ENCODE peak calls at places on chromosome 4, in eight cellular contexts. Y is lower lobe of right lung, Q is uterus, Z is fibroblast of mammary gland, C is fibroblast of pulmonary artery, R is tibial artery, A is lower leg skin, N is Caco-2. U is an unnamed sample.

GRCh38 chr4:15375707-15376106 is 52.1 kb upstream of the C1QTNF7 start:
- DNase-seq in Y (no peak), Q (no peak), Z (no peak), C (no peak), R (no peak), A (no peak), N (no peak), U (no peak)

GRCh38 chr4:150943831-150944230 is 71.3 kb downstream of the LRBA start:
- DNase-seq in Y (no peak), Q (no peak), Z (no peak), C (no peak), R (no peak), A (no peak), N (no peak), U (no peak)

GRCh38 chr4:29051381-29051965 is 1668.7 kb upstream of the PCDH7 start:
- DNase-seq in Y (no peak), Q (no peak), Z (peak; percentile 23), C (peak; percentile 51), R (no peak), A (no peak), N (no peak), U (no peak)

GRCh38 chr4:177236889-177237288 is 72.8 kb upstream of the NEIL3 start:
- DNase-seq in Y (no peak), Q (no peak), Z (no peak), C (no peak), R (no peak), A (no peak), N (no peak), U (no peak)

GRCh38 chr4:116561717-116562116 is 523.7 kb downstream of the TRAM1L1 start:
- DNase-seq in Y (no peak), Q (no peak), Z (no peak), C (no peak), R (no peak), A (no peak), N (no peak), U (no peak)

GRCh38 chr4:64230709-64231310 is 178.4 kb downstream of the TECRL start:
- DNase-seq in Y (no peak), Q (no peak), Z (peak; percentile 27), C (peak; percentile 6), R (no peak), A (no peak), N (no peak), U (peak; percentile 14)

GRCh38 chr4:145034727-145035211 is 63.2 kb downstream of the ANAPC10 start:
- DNase-seq in Y (no peak), Q (no peak), Z (peak; percentile 81), C (peak; percentile 70), R (no peak), A (no peak), N (no peak), U (peak; percentile 63)

GRCh38 chr4:36079666-36080065 is 164.6 kb downstream of the ARAP2 start:
- DNase-seq in Y (no peak), Q (no peak), Z (no peak), C (no peak), R (no peak), A (no peak), N (no peak), U (no peak)

GRCh38 chr4:7964459-7964858 is 24.8 kb upstream of the AFAP1 start:
- DNase-seq in Y (no peak), Q (no peak), Z (no peak), C (no peak), R (no peak), A (no peak), N (no peak), U (no peak)
- TF ChIP-seq CTCF in Y (no peak), Q (no peak), Z (no peak), C (no peak), R (no peak), A (no peak), N (no peak), U (no peak)

DNA sequence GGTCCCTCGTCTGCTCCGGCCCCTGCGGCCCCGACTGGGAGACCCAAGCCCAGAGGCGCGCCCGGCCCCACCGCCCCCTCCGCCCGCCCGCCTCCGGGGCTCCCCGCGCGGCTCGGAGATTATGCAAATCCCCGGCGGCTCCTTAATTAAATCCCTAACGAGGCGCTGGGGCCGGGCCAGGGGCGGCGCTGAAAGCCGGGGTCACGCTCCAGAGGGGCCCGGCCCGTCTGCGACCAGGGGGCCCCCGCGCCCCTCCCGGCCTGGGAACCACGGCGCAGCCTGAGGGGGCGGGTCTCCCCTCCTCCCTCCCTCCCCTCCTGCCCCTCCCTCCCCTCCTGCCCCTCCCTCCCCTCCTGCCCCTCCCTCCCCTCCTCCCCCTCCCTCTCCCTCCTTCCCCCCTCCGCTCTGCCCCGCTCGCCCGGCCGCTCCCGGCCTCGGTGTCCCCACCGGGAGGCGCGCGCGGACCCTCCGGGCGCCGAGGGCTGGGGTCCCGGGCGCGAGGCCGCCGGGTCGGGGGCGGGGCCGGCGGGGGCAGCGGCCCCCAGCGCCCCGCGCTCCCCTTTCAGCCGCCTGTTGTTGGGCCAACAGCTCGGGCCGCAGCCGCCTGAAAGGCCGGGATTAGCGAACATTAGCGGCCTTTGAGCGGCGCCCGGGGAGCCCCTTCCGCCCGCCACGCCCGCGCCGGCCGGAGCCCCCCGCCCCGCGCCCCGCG is 25.9 kb upstream of the FGFR3 start:
- DNase-seq in Y (no peak), Q (no peak), Z (peak; percentile 5), C (peak; percentile 15), R (no peak), A (no peak), N (peak; percentile 81), U (peak; percentile 11)
- H3K4me3 ChIP-seq in Y (peak overlapping the region; percentile 51), Q (no peak overlapping the region), Z (peak overlapping the region; percentile 7), C (peak overlapping the region; percentile 29), R (peak overlapping the region; percentile 34), A (no peak overlapping the region), N (peak overlapping the region; percentile 42), U (peak overlapping the region; percentile 48)

GRCh38 chr4:2284161-2284933 is 22.4 kb upstream of the MXD4 start:
- DNase-seq in Y (peak; percentile 22), Q (no peak), Z (no peak), C (no peak), R (no peak), A (no peak), N (no peak), U (no peak)
- TF ChIP-seq CTCF in Y (no peak), Q (no peak), Z (no peak), C (no peak), R (no peak), A (no peak), N (no peak), U (no peak)

GRCh38 chr4:87066403-87067119 is 131.8 kb downstream of the AFF1 start:
- DNase-seq in Y (no peak), Q (no peak), Z (peak; percentile 28), C (no peak), R (no peak), A (no peak), N (peak; percentile 13), U (no peak)
- H3K4me3 ChIP-seq in Y (no peak overlapping the region), Q (no peak overlapping the region), Z (no peak overlapping the region), C (no peak overlapping the region), R (no peak overlapping the region), A (no peak overlapping the region), N (no peak overlapping the region), U (no peak overlapping the region)

DNA sequence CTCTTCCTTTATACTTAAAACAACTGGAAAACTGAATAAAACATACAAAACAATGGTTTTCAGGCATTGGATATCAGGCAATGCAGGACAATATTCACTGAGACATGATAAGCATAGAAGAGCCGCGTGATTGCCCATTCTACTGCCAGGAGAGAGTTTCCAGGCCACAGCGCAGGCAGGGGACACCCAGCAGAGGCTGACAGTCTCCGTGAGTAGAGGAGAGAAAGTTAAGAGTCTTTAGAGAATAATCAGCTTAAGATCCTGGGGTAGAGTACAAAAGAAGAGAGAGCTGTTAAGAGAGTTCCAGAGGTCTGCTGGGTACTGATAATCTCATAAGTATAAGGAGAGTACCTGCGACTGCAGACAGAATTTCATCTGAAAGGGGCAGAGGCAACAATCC is 18.4 kb upstream of the FRAS1 start:
- DNase-seq in Y (no peak), Q (no peak), Z (no peak), C (no peak), R (no peak), A (no peak), N (no peak), U (no peak)
- TF ChIP-seq CTCF in Y (no peak), Q (no peak), Z (no peak), C (no peak), R (no peak), A (no peak), N (no peak), U (no peak)

GRCh38 chr4:152462715-152463114 is 73.2 kb downstream of the FBXW7 start:
- DNase-seq in Y (no peak), Q (no peak), Z (no peak), C (peak; percentile 31), R (no peak), A (no peak), N (no peak), U (no peak)

GRCh38 chr4:152463562-152463961 is 72.3 kb downstream of the FBXW7 start:
- DNase-seq in Y (no peak), Q (no peak), Z (no peak), C (no peak), R (no peak), A (no peak), N (no peak), U (no peak)

GRCh38 chr4:152464030-152464823 is 71.7 kb downstream of the FBXW7 start:
- DNase-seq in Y (no peak), Q (no peak), Z (no peak), C (no peak), R (no peak), A (no peak), N (no peak), U (peak; percentile 33)

GRCh38 chr4:152460488-152460887 is 75.4 kb downstream of the FBXW7 start:
- DNase-seq in Y (no peak), Q (no peak), Z (peak; percentile 86), C (peak; percentile 93), R (no peak), A (no peak), N (peak; percentile 47), U (peak; percentile 92)

DNA sequence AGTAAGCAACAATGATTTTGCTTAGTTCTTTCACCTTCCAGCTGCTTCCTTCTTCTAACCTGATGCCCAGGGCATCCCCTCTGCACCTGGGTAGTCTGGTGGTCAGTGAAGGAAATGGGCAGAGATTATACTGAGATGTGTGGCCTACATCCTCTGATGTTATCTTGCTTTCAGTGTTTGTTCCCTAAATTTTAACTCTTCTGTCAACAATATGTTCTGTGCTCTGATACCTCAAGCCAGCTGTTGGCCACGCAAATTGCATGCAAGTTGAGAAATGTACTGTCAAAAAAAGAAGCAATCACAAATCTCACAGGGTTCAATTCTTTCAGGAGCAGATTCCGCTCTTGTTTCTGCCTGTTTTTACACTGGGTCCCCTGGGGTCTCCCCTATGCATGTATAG is 73.8 kb downstream of the FBXW7 start:
- DNase-seq in Y (no peak), Q (no peak), Z (no peak), C (no peak), R (no peak), A (no peak), N (no peak), U (no peak)
- H3K4me3 ChIP-seq in Y (no peak overlapping the region), Q (no peak overlapping the region), Z (no peak overlapping the region), C (no peak overlapping the region), R (no peak overlapping the region), A (no peak overlapping the region), N (no peak overlapping the region), U (no peak overlapping the region)

DNA sequence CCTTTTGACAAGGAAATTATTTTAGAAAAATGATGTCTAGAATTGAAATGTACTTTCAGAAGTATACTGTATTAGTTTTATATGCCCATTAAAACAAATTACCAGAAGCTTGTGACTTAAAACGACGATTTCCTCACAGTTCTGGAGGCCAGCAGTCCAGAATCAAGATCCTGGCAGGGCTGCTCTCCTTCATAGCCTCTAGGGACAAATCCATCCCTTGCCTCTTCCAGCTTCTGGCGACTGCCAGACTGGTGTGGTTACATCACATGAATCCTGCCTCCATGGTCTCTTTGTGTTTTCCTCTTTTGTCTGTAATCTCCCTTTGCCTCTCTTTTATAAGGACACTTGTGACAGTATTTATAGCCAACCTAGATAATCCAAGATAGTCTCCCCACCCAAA is 97.1 kb downstream of the IQCM start:
- DNase-seq in Y (no peak), Q (no peak), Z (no peak), C (no peak), R (no peak), A (peak; percentile 81), N (no peak), U (no peak)
- TF ChIP-seq CTCF in Y (no peak), Q (no peak), Z (no peak), C (no peak), R (no peak), A (no peak), N (no peak), U (no peak)

U was measured in fibroblast of villous mesenchyme.